ENCODE peak calls at places on chromosomes 12 and 14, in ten cellular contexts. G, O, B, W, Y, T, P, C, H and I are unnamed samples.

GRCh38 chr12:110279561-110279960 is 1.5 kb upstream of the ATP2A2 start:
- DNase-seq in Y (no peak), T (no peak), H (no peak), G (no peak), C (no peak), W (no peak), P (no peak), O (no peak), B (no peak), I (no peak)

GRCh38 chr12:96069511-96070231 is 34.3 kb upstream of the LTA4H start:
- DNase-seq in W (no peak), C (no peak), P (no peak), B (no peak), G (no peak), Y (no peak), T (no peak), H (no peak), O (no peak), I (no peak)

GRCh38 chr14:53227154-53227718 is 74.1 kb upstream of the DDHD1 start:
- DNase-seq in Y (no peak), W (no peak), T (no peak), C (no peak), B (no peak), G (no peak), H (no peak), P (no peak), O (no peak), I (no peak)

GRCh38 chr14:49598182-49598478 is 610 bp upstream of the LRR1 start:
- DNase-seq in Y (no peak), C (no peak), O (no peak), H (no peak), G (peak; percentile 12), B (no peak), T (no peak), P (no peak), W (no peak), I (no peak)

GRCh38 chr14:100837812-100838170 is 11.9 kb downstream of the MEG3 start:
- DNase-seq in Y (no peak), C (no peak), O (no peak), T (no peak), P (no peak), G (no peak), H (no peak), B (no peak), W (no peak), I (no peak)

GRCh38 chr12:31204995-31205582 is 120.9 kb downstream of the SINHCAF start:
- DNase-seq in O (peak; percentile 23), P (no peak), C (no peak), B (no peak), H (no peak), T (peak; percentile 62), W (peak; percentile 95), G (peak; percentile 7), Y (peak; percentile 56), I (peak; percentile 50)

GRCh38 chr14:75322746-75323145 is 44.1 kb downstream of the FOS start:
- DNase-seq in G (no peak), Y (no peak), B (no peak), W (no peak), T (no peak), O (no peak), P (no peak), H (no peak), C (no peak), I (no peak)

GRCh38 chr12:38161123-38162000 is 155.2 kb upstream of the ALG10B start:
- DNase-seq in O (no peak), C (no peak), B (no peak), W (no peak), T (no peak), G (no peak), P (no peak), Y (no peak), H (no peak), I (no peak)

GRCh38 chr12:67593041-67593870 is 55.3 kb upstream of the DYRK2 start:
- DNase-seq in Y (peak; percentile 54), P (no peak), W (no peak), G (peak; percentile 18), O (no peak), B (peak; percentile 81), C (no peak), T (peak; percentile 25), H (no peak), I (no peak)

GRCh38 chr12:69523433-69524330 is 53.5 kb downstream of the FRS2 start:
- DNase-seq in G (no peak), P (no peak), O (no peak), C (no peak), H (no peak), T (no peak), W (no peak), B (no peak), Y (no peak), I (no peak)

GRCh38 chr14:105647784-105648608 is 121.6 kb downstream of the TMEM121 start:
- DNase-seq in W (no peak), B (no peak), T (no peak), G (no peak), O (no peak), P (no peak), Y (no peak), H (no peak), C (no peak), I (no peak)

GRCh38 chr12:106999444-106999843 is 12.5 kb upstream of the MTERF2 start:
- DNase-seq in O (no peak), W (no peak), P (no peak), G (peak; percentile 40), T (no peak), H (no peak), C (no peak), B (no peak), Y (peak; percentile 86), I (no peak)

GRCh38 chr14:90809530-90810312 is 6.5 kb downstream of the TTC7B start:
- DNase-seq in H (no peak), W (no peak), G (no peak), T (no peak), P (no peak), B (no peak), Y (no peak), C (no peak), O (no peak), I (no peak)

GRCh38 chr14:51473808-51474207 is 177.9 kb upstream of the FRMD6 start:
- DNase-seq in H (no peak), G (peak; percentile 25), P (no peak), W (no peak), Y (peak; percentile 78), T (no peak), C (no peak), B (no peak), O (peak; percentile 44), I (no peak)

GRCh38 chr12:121766290-121767039 is 27.0 kb downstream of the RHOF start:
- DNase-seq in T (no peak), C (no peak), O (no peak), P (no peak), H (no peak), G (peak; percentile 31), B (no peak), W (no peak), Y (peak; percentile 68), I (no peak)